ENCODE peak calls at places on chromosomes 13 and 19, in five cellular contexts. One of them, this sample, is unnamed.

GRCh38 chr19:29677001-29677781 is 11.9 kb downstream of the PLEKHF1 start:
- DNase-seq in substantia nigra: no peak
- DNase-seq in HCT116: no peak
- DNase-seq in CD8-positive, alpha-beta T cell: no peak
- DNase-seq in astrocyte: no peak
- DNase-seq in this sample: no peak

GRCh38 chr13:26186995-26187394 is 35.1 kb downstream of the RNF6 start:
- DNase-seq in CD8-positive, alpha-beta T cell: no peak
- DNase-seq in astrocyte: no peak
- DNase-seq in HCT116: no peak
- DNase-seq in substantia nigra: no peak
- DNase-seq in this sample: no peak

GRCh38 chr19:5484398-5485285 is 29.4 kb downstream of the ZNRF4 start:
- DNase-seq in HCT116: no peak
- DNase-seq in astrocyte: peak; percentile 54
- DNase-seq in CD8-positive, alpha-beta T cell: no peak
- DNase-seq in substantia nigra: no peak
- DNase-seq in this sample: no peak

GRCh38 chr13:19713186-19713965 is 69.4 kb downstream of the PSPC1 start:
- DNase-seq in substantia nigra: no peak
- DNase-seq in CD8-positive, alpha-beta T cell: no peak
- DNase-seq in astrocyte: peak; percentile 92
- DNase-seq in HCT116: no peak
- DNase-seq in this sample: peak; percentile 1

GRCh38 chr19:55526216-55527196 is 10.4 kb downstream of the SBK2 start:
- DNase-seq in HCT116: no peak
- DNase-seq in astrocyte: peak; percentile 46
- DNase-seq in substantia nigra: no peak
- DNase-seq in CD8-positive, alpha-beta T cell: no peak
- DNase-seq in this sample: no peak

GRCh38 chr13:51674276-51674675 is 90.0 kb downstream of the WDFY2 start:
- DNase-seq in astrocyte: no peak
- DNase-seq in CD8-positive, alpha-beta T cell: no peak
- DNase-seq in HCT116: peak; percentile 12
- DNase-seq in substantia nigra: no peak
- DNase-seq in this sample: peak; percentile 97

GRCh38 chr13:102643656-102644055 is 46.9 kb downstream of the TPP2 start:
- DNase-seq in CD8-positive, alpha-beta T cell: no peak
- DNase-seq in HCT116: no peak
- DNase-seq in substantia nigra: no peak
- DNase-seq in astrocyte: peak; percentile 47
- DNase-seq in this sample: no peak

GRCh38 chr13:68714292-68714691 is 1393.3 kb upstream of the ATXN8OS start:
- DNase-seq in substantia nigra: no peak
- DNase-seq in CD8-positive, alpha-beta T cell: no peak
- DNase-seq in astrocyte: peak; percentile 8
- DNase-seq in HCT116: no peak
- DNase-seq in this sample: no peak

GRCh38 chr19:54469496-54469934 is 3.6 kb downstream of the CDC42EP5 start:
- DNase-seq in substantia nigra: no peak
- DNase-seq in CD8-positive, alpha-beta T cell: no peak
- DNase-seq in HCT116: no peak
- DNase-seq in astrocyte: no peak
- DNase-seq in this sample: no peak

GRCh38 chr19:275958-276646 is 15.1 kb downstream of the PLPP2 start:
- DNase-seq in astrocyte: no peak
- DNase-seq in HCT116: no peak
- DNase-seq in CD8-positive, alpha-beta T cell: no peak
- DNase-seq in substantia nigra: no peak
- DNase-seq in this sample: no peak

GRCh38 chr19:29873801-29874575 is 62.2 kb downstream of the CCNE1 start:
- DNase-seq in astrocyte: no peak
- DNase-seq in CD8-positive, alpha-beta T cell: no peak
- DNase-seq in HCT116: no peak
- DNase-seq in substantia nigra: no peak
- DNase-seq in this sample: no peak

GRCh38 chr13:94301487-94301886 is 178.0 kb downstream of the DCT start:
- DNase-seq in HCT116: no peak
- DNase-seq in astrocyte: no peak
- DNase-seq in substantia nigra: no peak
- DNase-seq in CD8-positive, alpha-beta T cell: no peak
- DNase-seq in this sample: no peak

GRCh38 chr19:56091751-56092546 is 29.1 kb downstream of the ZNF787 start:
- DNase-seq in CD8-positive, alpha-beta T cell: no peak
- DNase-seq in substantia nigra: no peak
- DNase-seq in astrocyte: no peak
- DNase-seq in HCT116: no peak
- DNase-seq in this sample: no peak

GRCh38 chr19:3910105-3910504 is 22.8 kb upstream of the NMRK2 start:
- DNase-seq in astrocyte: no peak
- DNase-seq in CD8-positive, alpha-beta T cell: no peak
- DNase-seq in HCT116: no peak
- DNase-seq in substantia nigra: no peak
- DNase-seq in this sample: no peak

GRCh38 chr13:95624020-95624419 is 20.5 kb downstream of the DZIP1 start:
- DNase-seq in CD8-positive, alpha-beta T cell: no peak
- DNase-seq in substantia nigra: no peak
- DNase-seq in astrocyte: peak; percentile 31
- DNase-seq in HCT116: peak; percentile 39
- DNase-seq in this sample: no peak

GRCh38 chr13:95644611-95645052 is at the start of gene DZIP1:
- DNase-seq in substantia nigra: peak; percentile 36
- DNase-seq in astrocyte: peak; percentile 81
- DNase-seq in HCT116: no peak
- DNase-seq in CD8-positive, alpha-beta T cell: no peak
- DNase-seq in this sample: no peak

GRCh38 chr19:7427944-7428343 is 60.9 kb downstream of the PEX11G start:
- DNase-seq in substantia nigra: no peak
- DNase-seq in CD8-positive, alpha-beta T cell: no peak
- DNase-seq in HCT116: no peak
- DNase-seq in astrocyte: peak; percentile 64
- DNase-seq in this sample: no peak

GRCh38 chr13:64900039-64900438 is 2330.1 kb downstream of the PCDH9 start:
- DNase-seq in substantia nigra: no peak
- DNase-seq in astrocyte: no peak
- DNase-seq in HCT116: no peak
- DNase-seq in CD8-positive, alpha-beta T cell: no peak
- DNase-seq in this sample: no peak

GRCh38 chr19:55640577-55641375 is at the start of gene ZNF580:
- DNase-seq in substantia nigra: peak; percentile 58
- DNase-seq in CD8-positive, alpha-beta T cell: peak; percentile 51
- DNase-seq in astrocyte: peak; percentile 86
- DNase-seq in HCT116: no peak
- DNase-seq in this sample: no peak

GRCh38 chr19:5032101-5032967 is 63.4 kb downstream of the KDM4B start:
- DNase-seq in astrocyte: no peak
- DNase-seq in HCT116: no peak
- DNase-seq in CD8-positive, alpha-beta T cell: no peak
- DNase-seq in substantia nigra: no peak
- DNase-seq in this sample: no peak

GRCh38 chr19:11091343-11092153 is 2.3 kb downstream of the LDLR start:
- DNase-seq in substantia nigra: no peak
- DNase-seq in HCT116: peak; percentile 83
- DNase-seq in CD8-positive, alpha-beta T cell: peak; percentile 39
- DNase-seq in astrocyte: peak; percentile 98
- DNase-seq in this sample: peak; percentile 90

GRCh38 chr13:108795841-108796240 is 166.4 kb downstream of the MYO16 start:
- DNase-seq in CD8-positive, alpha-beta T cell: no peak
- DNase-seq in substantia nigra: no peak
- DNase-seq in HCT116: no peak
- DNase-seq in astrocyte: no peak
- DNase-seq in this sample: no peak

GRCh38 chr19:3986260-3987041 is 1.2 kb upstream of the EEF2 start:
- DNase-seq in HCT116: peak; percentile 74
- DNase-seq in astrocyte: peak; percentile 52
- DNase-seq in substantia nigra: no peak
- DNase-seq in CD8-positive, alpha-beta T cell: peak; percentile 44
- DNase-seq in this sample: no peak

GRCh38 chr13:110716235-110716505 is 2.7 kb downstream of the ING1 start:
- DNase-seq in substantia nigra: no peak
- DNase-seq in CD8-positive, alpha-beta T cell: peak; percentile 6
- DNase-seq in astrocyte: no peak
- DNase-seq in HCT116: no peak
- DNase-seq in this sample: no peak

DNA sequence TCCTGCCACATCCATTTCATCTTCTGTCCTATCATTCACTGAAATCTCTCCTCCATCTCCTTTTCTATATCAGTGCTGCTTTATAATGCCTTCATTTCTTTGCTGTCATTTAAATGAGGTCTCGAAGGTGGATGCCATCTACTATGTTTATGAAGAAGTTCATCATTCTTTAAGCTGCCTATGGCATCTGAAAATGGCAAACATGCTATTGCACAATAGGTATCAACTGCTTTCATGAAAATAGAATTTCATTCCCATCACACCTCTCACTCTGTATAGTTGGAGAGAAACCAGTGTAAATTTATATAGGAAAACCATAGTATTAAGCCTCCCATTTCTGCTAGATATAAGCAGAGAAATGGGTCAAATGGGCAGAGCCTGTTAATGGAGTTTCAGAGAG is 100.2 kb downstream of the FGF9 start:
- DNase-seq in astrocyte: no peak
- DNase-seq in HCT116: no peak
- DNase-seq in CD8-positive, alpha-beta T cell: no peak
- DNase-seq in substantia nigra: no peak
- DNase-seq in this sample: no peak
- H3K27ac ChIP-seq in astrocyte: no peak overlapping the region
- H3K27ac ChIP-seq in HCT116: no peak overlapping the region
- H3K27ac ChIP-seq in CD8-positive, alpha-beta T cell: no peak overlapping the region
- H3K27ac ChIP-seq in substantia nigra: no peak overlapping the region
- H3K27ac ChIP-seq in this sample: no peak overlapping the region

GRCh38 chr19:43688059-43688763 is 18.2 kb upstream of the PLAUR start:
- DNase-seq in CD8-positive, alpha-beta T cell: no peak
- DNase-seq in astrocyte: no peak
- DNase-seq in HCT116: no peak
- DNase-seq in substantia nigra: no peak
- DNase-seq in this sample: no peak

GRCh38 chr19:43684326-43684725 is 14.4 kb upstream of the PLAUR start:
- DNase-seq in substantia nigra: no peak
- DNase-seq in CD8-positive, alpha-beta T cell: no peak
- DNase-seq in astrocyte: no peak
- DNase-seq in HCT116: no peak
- DNase-seq in this sample: no peak

GRCh38 chr19:43690890-43691289 is 20.9 kb upstream of the PLAUR start:
- DNase-seq in HCT116: no peak
- DNase-seq in astrocyte: no peak
- DNase-seq in substantia nigra: no peak
- DNase-seq in CD8-positive, alpha-beta T cell: no peak
- DNase-seq in this sample: no peak

GRCh38 chr19:43690444-43690843 is 20.5 kb upstream of the PLAUR start:
- DNase-seq in CD8-positive, alpha-beta T cell: no peak
- DNase-seq in HCT116: no peak
- DNase-seq in substantia nigra: no peak
- DNase-seq in astrocyte: no peak
- DNase-seq in this sample: no peak

DNA sequence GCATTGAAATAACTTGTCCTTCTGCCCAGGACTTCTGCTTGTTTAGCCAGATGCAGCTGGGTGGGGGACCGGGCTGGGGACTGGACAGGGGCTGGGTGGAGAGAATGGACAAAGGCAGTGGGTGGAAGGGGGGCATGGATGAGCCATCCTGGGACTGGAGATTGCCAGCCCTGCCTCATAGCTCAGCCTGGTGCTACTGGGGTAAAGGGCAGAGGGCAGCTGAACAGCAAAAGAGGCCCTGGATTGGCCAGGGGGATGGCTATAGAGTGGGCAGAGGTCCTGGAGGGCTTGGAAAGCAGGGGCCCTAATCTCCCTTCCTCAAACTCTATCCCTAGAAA is 17.7 kb upstream of the PLAUR start:
- DNase-seq in astrocyte: no peak
- DNase-seq in substantia nigra: no peak
- DNase-seq in CD8-positive, alpha-beta T cell: no peak
- DNase-seq in HCT116: no peak
- DNase-seq in this sample: no peak
- H3K27ac ChIP-seq in astrocyte: no peak overlapping the region
- H3K27ac ChIP-seq in substantia nigra: no peak overlapping the region
- H3K27ac ChIP-seq in CD8-positive, alpha-beta T cell: no peak overlapping the region
- H3K27ac ChIP-seq in HCT116: no peak overlapping the region
- H3K27ac ChIP-seq in this sample: peak overlapping the region; percentile 29

DNA sequence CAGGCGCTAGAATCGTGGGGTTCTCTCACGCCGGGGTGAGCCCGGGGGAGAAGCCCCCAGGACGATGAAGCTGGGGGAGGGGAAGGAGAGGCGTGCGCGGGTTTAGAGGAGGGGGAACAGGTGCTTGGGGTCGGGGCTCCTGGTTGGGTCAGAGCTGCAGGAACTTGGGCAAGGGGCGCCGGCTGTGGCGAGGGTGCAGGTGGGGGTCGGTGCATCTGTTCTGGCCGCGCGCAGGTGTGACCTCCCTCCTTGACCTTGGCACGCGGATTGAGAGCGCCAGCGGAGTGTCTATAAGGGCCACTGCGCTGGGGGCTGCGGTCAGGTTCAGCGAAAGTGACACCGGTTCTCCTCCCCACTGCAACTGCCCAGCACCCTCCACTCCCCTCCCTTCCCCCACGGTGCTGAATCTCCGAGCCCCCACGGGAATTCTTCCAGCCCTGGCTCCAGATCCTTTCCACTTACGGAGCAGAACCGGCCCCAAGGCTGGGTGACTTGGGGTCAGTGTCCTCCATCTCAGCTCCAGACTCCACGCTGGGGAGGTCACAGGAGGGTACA is 618 bp downstream of the TMEM38A start:
- DNase-seq in astrocyte: no peak
- DNase-seq in substantia nigra: peak; percentile 9
- DNase-seq in HCT116: no peak
- DNase-seq in CD8-positive, alpha-beta T cell: no peak
- DNase-seq in this sample: no peak
- H3K27ac ChIP-seq in astrocyte: no peak overlapping the region
- H3K27ac ChIP-seq in substantia nigra: peak overlapping the region; percentile 49
- H3K27ac ChIP-seq in HCT116: peak overlapping the region; percentile 95
- H3K27ac ChIP-seq in CD8-positive, alpha-beta T cell: no peak overlapping the region
- H3K27ac ChIP-seq in this sample: no peak overlapping the region

GRCh38 chr13:33270906-33271538 is 14.5 kb downstream of the STARD13 start:
- DNase-seq in astrocyte: no peak
- DNase-seq in substantia nigra: no peak
- DNase-seq in CD8-positive, alpha-beta T cell: no peak
- DNase-seq in HCT116: no peak
- DNase-seq in this sample: no peak
- H3K27ac ChIP-seq in astrocyte: no peak overlapping the region
- H3K27ac ChIP-seq in substantia nigra: peak overlapping the region; percentile 43
- H3K27ac ChIP-seq in CD8-positive, alpha-beta T cell: no peak overlapping the region
- H3K27ac ChIP-seq in HCT116: no peak overlapping the region
- H3K27ac ChIP-seq in this sample: no peak overlapping the region

This sample was measured in epithelial cell of prostate.